ENCODE peak calls at places on chromosomes 1 and 21, in ten cellular contexts. D is GM23248; U is neural progenitor cell; H is brain microvascular endothelial cell; R is HCT116; Z is WERI-Rb-1; X is right lobe of liver; L is stomach; Y is SK-N-SH; N is CD4-positive, CD25-positive, alpha-beta regulatory T cell. I is an unnamed sample.

GRCh38 chr1:78833491-78833890 is 173.0 kb downstream of the ADGRL4 start:
- DNase-seq in L (no peak), R (peak; percentile 22), Z (no peak), D (peak; percentile 72), N (no peak), H (peak; percentile 80), Y (no peak), X (no peak), U (no peak), I (no peak)

GRCh38 chr1:1088801-1089680 is 14.9 kb upstream of the RNF223 start:
- DNase-seq in X (peak; percentile 45), N (no peak), Y (peak; percentile 33), Z (no peak), L (no peak), U (no peak), D (no peak), R (no peak), H (no peak), I (no peak)

GRCh38 chr21:18249542-18250152 is 5.0 kb downstream of the CHODL start:
- DNase-seq in Z (peak; percentile 11), N (no peak), D (no peak), U (peak; percentile 43), Y (no peak), R (no peak), X (no peak), H (no peak), L (no peak), I (no peak)

GRCh38 chr1:47434051-47434842 is 3.6 kb upstream of the FOXD2 start:
- DNase-seq in Z (no peak), U (peak; percentile 73), L (peak; percentile 86), R (no peak), X (peak; percentile 62), Y (peak; percentile 58), H (peak; percentile 25), D (peak; percentile 72), N (no peak), I (peak; percentile 49)

GRCh38 chr1:53369034-53369750 is 41.3 kb upstream of the LRP8 start:
- DNase-seq in L (peak; percentile 19), Z (peak; percentile 6), H (no peak), X (peak; percentile 22), N (no peak), D (no peak), Y (no peak), R (no peak), U (peak; percentile 30), I (no peak)

GRCh38 chr1:224544276-224544675 is 71.8 kb upstream of the CNIH3 start:
- DNase-seq in D (peak; percentile 63), N (no peak), Y (no peak), Z (no peak), R (no peak), X (no peak), L (no peak), U (no peak), H (no peak), I (no peak)

GRCh38 chr21:25929859-25930520 is 195.2 kb downstream of the GABPA start:
- DNase-seq in Y (no peak), Z (no peak), R (no peak), L (no peak), X (no peak), H (peak; percentile 56), N (no peak), U (peak; percentile 18), D (no peak), I (no peak)

GRCh38 chr1:216662681-216663080 is 60.5 kb downstream of the ESRRG start:
- DNase-seq in Z (no peak), H (no peak), R (no peak), X (no peak), D (no peak), N (no peak), Y (no peak), U (no peak), L (no peak), I (no peak)

GRCh38 chr1:239164451-239165180 is 221.8 kb upstream of the CHRM3 start:
- DNase-seq in L (no peak), X (no peak), U (no peak), Y (no peak), D (no peak), R (no peak), Z (no peak), H (no peak), N (no peak), I (no peak)

GRCh38 chr1:226867461-226868054 is 2.9 kb upstream of the PSEN2 start:
- DNase-seq in Z (no peak), R (no peak), U (no peak), H (no peak), N (no peak), X (no peak), D (no peak), L (no peak), Y (no peak), I (no peak)

GRCh38 chr1:178501705-178502329 is 5.1 kb upstream of the CLEC20A start:
- DNase-seq in X (peak; percentile 77), L (peak; percentile 77), R (peak; percentile 48), D (peak; percentile 71), N (peak; percentile 11), H (peak; percentile 60), Z (peak; percentile 87), Y (peak; percentile 85), U (peak; percentile 88), I (peak; percentile 76)

GRCh38 chr1:156153362-156153761 is at the start of gene SEMA4A:
- DNase-seq in X (no peak), Z (no peak), N (no peak), L (peak; percentile 83), R (no peak), D (no peak), H (no peak), U (no peak), Y (no peak), I (no peak)

GRCh38 chr1:119582801-119583200 is 65.3 kb downstream of the ZNF697 start:
- DNase-seq in X (peak; percentile 65), Z (peak; percentile 53), D (peak; percentile 79), U (peak; percentile 69), Y (peak; percentile 19), H (peak; percentile 63), R (peak; percentile 48), L (peak; percentile 32), N (no peak), I (peak; percentile 27)

GRCh38 chr1:53804181-53804580 is 33.9 kb downstream of the NDC1 start:
- DNase-seq in H (no peak), Z (no peak), X (no peak), L (no peak), D (no peak), R (no peak), U (no peak), N (no peak), Y (no peak), I (no peak)

DNA sequence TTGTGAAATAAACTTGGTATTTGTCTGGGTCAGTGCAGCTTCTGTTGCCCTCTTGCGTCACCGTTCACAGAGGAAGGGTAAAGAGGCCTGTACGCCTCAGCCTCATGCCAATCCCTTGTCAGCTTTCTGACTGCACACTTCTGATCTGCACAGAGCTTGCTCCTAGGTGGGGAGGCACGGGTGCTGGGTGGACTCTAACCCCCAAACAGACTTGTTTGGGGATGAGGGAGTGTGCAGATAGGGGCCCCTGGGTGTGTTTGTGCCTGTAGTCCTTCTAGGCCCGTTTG is 803 bp upstream of the B4GALT2 start:
- DNase-seq in H (no peak), N (no peak), D (no peak), U (no peak), X (peak; percentile 76), L (no peak), Z (no peak), R (no peak), Y (no peak), I (no peak)
- H3K27ac ChIP-seq in H (no peak overlapping the region), N (no peak overlapping the region), D (peak overlapping the region; percentile 36), U (no peak overlapping the region), X (peak overlapping the region; percentile 36), L (no peak overlapping the region), Z (no peak overlapping the region), R (peak overlapping the region; percentile 81), Y (no peak overlapping the region), I (no peak overlapping the region)

DNA sequence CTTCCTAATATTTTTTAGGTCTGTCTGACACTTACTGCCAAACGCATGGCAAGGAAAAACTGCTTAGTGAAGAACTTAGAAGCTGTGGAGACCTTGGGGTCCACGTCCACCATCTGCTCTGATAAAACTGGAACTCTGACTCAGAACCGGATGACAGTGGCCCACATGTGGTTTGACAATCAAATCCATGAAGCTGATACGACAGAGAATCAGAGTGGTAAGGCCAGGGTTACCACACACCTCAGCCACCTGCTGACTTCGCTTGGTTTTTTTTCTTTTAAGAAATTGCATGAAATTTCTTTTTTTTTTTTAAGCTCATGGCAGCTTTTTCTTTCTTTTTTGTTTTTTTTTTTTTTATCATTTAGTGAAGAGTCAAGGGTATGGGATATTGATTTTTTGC is 17.2 kb downstream of the ATP1A1 start:
- DNase-seq in N (peak; percentile 31), Y (no peak), R (no peak), Z (no peak), D (no peak), L (no peak), H (no peak), X (no peak), U (no peak), I (no peak)
- H3K4me3 ChIP-seq in N (no peak overlapping the region), Y (no peak overlapping the region), R (no peak overlapping the region), Z (no peak overlapping the region), D (no peak overlapping the region), L (no peak overlapping the region), H (no peak overlapping the region), X (no peak overlapping the region), U (no peak overlapping the region), I (no peak overlapping the region)

DNA sequence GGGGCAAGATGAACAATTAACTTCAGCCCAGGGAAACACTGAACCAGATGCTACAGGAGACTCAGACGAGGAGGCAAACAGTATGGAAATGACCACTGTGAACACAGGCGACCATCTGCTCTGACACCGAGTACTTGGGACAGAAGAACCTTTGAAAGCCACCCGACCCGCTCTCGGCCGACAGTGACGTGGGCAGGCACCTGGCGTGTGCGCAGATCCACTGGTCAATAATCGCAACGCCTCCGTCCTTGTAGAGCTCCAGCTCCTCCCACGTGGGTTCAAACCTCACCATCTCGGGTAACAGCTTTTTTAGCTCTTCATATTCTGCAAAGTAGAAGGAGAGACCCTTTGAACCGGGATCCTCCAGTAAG is 20.3 kb downstream of the POFUT2 start:
- DNase-seq in D (no peak), N (no peak), R (no peak), X (no peak), Y (no peak), H (no peak), L (peak; percentile 5), Z (peak; percentile 5), U (no peak), I (no peak)
- H3K27ac ChIP-seq in D (no peak overlapping the region), N (no peak overlapping the region), R (no peak overlapping the region), X (no peak overlapping the region), Y (no peak overlapping the region), H (no peak overlapping the region), L (no peak overlapping the region), Z (no peak overlapping the region), U (no peak overlapping the region), I (no peak overlapping the region)

GRCh38 chr1:106925750-106926149 is 130.7 kb upstream of the PRMT6 start:
- DNase-seq in R (no peak), L (no peak), U (no peak), D (no peak), Z (no peak), Y (no peak), H (no peak), N (no peak), X (no peak), I (no peak)

GRCh38 chr1:106926748-106927582 is 129.5 kb upstream of the PRMT6 start:
- DNase-seq in R (no peak), X (no peak), Y (no peak), U (no peak), H (no peak), N (no peak), D (peak; percentile 54), Z (no peak), L (no peak), I (no peak)

GRCh38 chr1:106921186-106921585 is 135.3 kb upstream of the PRMT6 start:
- DNase-seq in H (no peak), Z (no peak), X (no peak), Y (no peak), U (no peak), R (no peak), D (peak; percentile 45), N (no peak), L (no peak), I (no peak)

GRCh38 chr1:106924360-106924759 is 132.1 kb upstream of the PRMT6 start:
- DNase-seq in D (peak; percentile 39), H (peak; percentile 62), L (no peak), X (no peak), N (no peak), Y (no peak), U (peak; percentile 66), Z (no peak), R (no peak), I (no peak)
- H3K4me3 ChIP-seq in D (no peak overlapping the region), H (peak overlapping the region; percentile 18), L (no peak overlapping the region), X (no peak overlapping the region), N (no peak overlapping the region), Y (no peak overlapping the region), U (no peak overlapping the region), Z (no peak overlapping the region), R (no peak overlapping the region), I (no peak overlapping the region)